ENCODE peak calls at places on chromosomes 12 and 14, in five cellular contexts. One of them, this sample, is unnamed.

GRCh38 chr12:24404086-24404815 is 454.8 kb upstream of the SOX5 start:
- DNase-seq in A549: no peak
- DNase-seq in K562: no peak
- DNase-seq in IMR-90: peak
- DNase-seq in GM12878: no peak
- DNase-seq in this sample: peak

GRCh38 chr12:14567311-14568195 is at the start of gene PLBD1:
- DNase-seq in A549: peak
- DNase-seq in K562: peak
- DNase-seq in IMR-90: no peak
- DNase-seq in GM12878: no peak
- DNase-seq in this sample: no peak

GRCh38 chr12:11654338-11654737 is 4.9 kb downstream of the ETV6 start:
- DNase-seq in A549: no peak
- DNase-seq in K562: no peak
- DNase-seq in IMR-90: no peak
- DNase-seq in GM12878: peak
- DNase-seq in this sample: no peak

GRCh38 chr12:67819902-67820301 is 169.3 kb upstream of the IFNG-AS1 start:
- DNase-seq in A549: no peak
- DNase-seq in K562: no peak
- DNase-seq in IMR-90: no peak
- DNase-seq in GM12878: no peak
- DNase-seq in this sample: no peak

GRCh38 chr14:91311284-91311662 is 66.8 kb upstream of the GPR68 start:
- DNase-seq in A549: no peak
- DNase-seq in K562: no peak
- DNase-seq in IMR-90: no peak
- DNase-seq in GM12878: no peak
- DNase-seq in this sample: no peak

GRCh38 chr14:51430079-51430478 is 190.0 kb downstream of the TMX1 start:
- DNase-seq in A549: no peak
- DNase-seq in K562: no peak
- DNase-seq in IMR-90: no peak
- DNase-seq in GM12878: no peak
- DNase-seq in this sample: no peak

GRCh38 chr14:91897121-91897701 is 29.9 kb upstream of the TC2N start:
- DNase-seq in A549: no peak
- DNase-seq in K562: no peak
- DNase-seq in IMR-90: peak
- DNase-seq in GM12878: no peak
- DNase-seq in this sample: no peak

GRCh38 chr12:5510251-5510805 is 78.4 kb downstream of the NTF3 start:
- DNase-seq in A549: no peak
- DNase-seq in K562: no peak
- DNase-seq in IMR-90: no peak
- DNase-seq in GM12878: no peak
- DNase-seq in this sample: no peak

GRCh38 chr12:116979109-116979508 is 68.4 kb downstream of the FBXW8 start:
- DNase-seq in A549: no peak
- DNase-seq in K562: no peak
- DNase-seq in IMR-90: no peak
- DNase-seq in GM12878: no peak
- DNase-seq in this sample: no peak

GRCh38 chr12:13374783-13375182 is 178.3 kb downstream of the EMP1 start:
- DNase-seq in A549: no peak
- DNase-seq in K562: no peak
- DNase-seq in IMR-90: no peak
- DNase-seq in GM12878: no peak
- DNase-seq in this sample: no peak

GRCh38 chr12:51534216-51534615 is 56.8 kb upstream of the SCN8A start:
- DNase-seq in A549: no peak
- DNase-seq in K562: no peak
- DNase-seq in IMR-90: no peak
- DNase-seq in GM12878: no peak
- DNase-seq in this sample: no peak

GRCh38 chr12:106980944-106981343 is 6.0 kb downstream of the MTERF2 start:
- DNase-seq in A549: no peak
- DNase-seq in K562: no peak
- DNase-seq in IMR-90: no peak
- DNase-seq in GM12878: no peak
- DNase-seq in this sample: no peak

GRCh38 chr12:6432991-6433390 is 11.8 kb upstream of the CD27 start:
- DNase-seq in A549: no peak
- DNase-seq in K562: no peak
- DNase-seq in IMR-90: no peak
- DNase-seq in GM12878: no peak
- DNase-seq in this sample: no peak

GRCh38 chr12:124191024-124191359 is 103.9 kb upstream of the RFLNA start:
- DNase-seq in A549: no peak
- DNase-seq in K562: peak
- DNase-seq in IMR-90: no peak
- DNase-seq in GM12878: no peak
- DNase-seq in this sample: no peak

GRCh38 chr12:18283776-18284175 is 22.5 kb downstream of the PIK3C2G start:
- DNase-seq in A549: no peak
- DNase-seq in K562: no peak
- DNase-seq in IMR-90: no peak
- DNase-seq in GM12878: no peak
- DNase-seq in this sample: no peak

GRCh38 chr12:12398026-12398859 is 41.4 kb downstream of the BORCS5 start:
- DNase-seq in A549: peak
- DNase-seq in K562: peak
- DNase-seq in IMR-90: peak
- DNase-seq in GM12878: no peak
- DNase-seq in this sample: peak

GRCh38 chr14:77598366-77599050 is 17.9 kb downstream of the SPTLC2 start:
- DNase-seq in A549: no peak
- DNase-seq in K562: no peak
- DNase-seq in IMR-90: no peak
- DNase-seq in GM12878: no peak
- DNase-seq in this sample: no peak

GRCh38 chr14:36021030-36021422 is 155.5 kb downstream of the PTCSC3 start:
- DNase-seq in A549: no peak
- DNase-seq in K562: no peak
- DNase-seq in IMR-90: no peak
- DNase-seq in GM12878: peak
- DNase-seq in this sample: no peak

GRCh38 chr14:36019126-36019525 is 157.4 kb downstream of the PTCSC3 start:
- DNase-seq in A549: no peak
- DNase-seq in K562: no peak
- DNase-seq in IMR-90: no peak
- DNase-seq in GM12878: no peak
- DNase-seq in this sample: no peak

GRCh38 chr14:36022765-36023415 is 153.6 kb downstream of the PTCSC3 start:
- DNase-seq in A549: no peak
- DNase-seq in K562: no peak
- DNase-seq in IMR-90: no peak
- DNase-seq in GM12878: no peak
- DNase-seq in this sample: no peak

GRCh38 chr14:36020120-36021029 is 156.1 kb downstream of the PTCSC3 start:
- DNase-seq in A549: no peak
- DNase-seq in K562: no peak
- DNase-seq in IMR-90: no peak
- DNase-seq in GM12878: no peak
- DNase-seq in this sample: no peak

GRCh38 chr14:36021926-36022325 is 154.6 kb downstream of the PTCSC3 start:
- DNase-seq in A549: no peak
- DNase-seq in K562: no peak
- DNase-seq in IMR-90: no peak
- DNase-seq in GM12878: no peak
- DNase-seq in this sample: no peak
- H3K27ac ChIP-seq in A549: no peak
- H3K27ac ChIP-seq in K562: no peak
- H3K27ac ChIP-seq in IMR-90: no peak
- H3K27ac ChIP-seq in GM12878: no peak
- H3K27ac ChIP-seq in this sample: no peak

GRCh38 chr12:89634508-89634907 is 74.1 kb downstream of the ATP2B1 start:
- DNase-seq in A549: no peak
- DNase-seq in K562: no peak
- DNase-seq in IMR-90: no peak
- DNase-seq in GM12878: no peak
- DNase-seq in this sample: no peak

GRCh38 chr12:89636776-89637160 is 71.9 kb downstream of the ATP2B1 start:
- DNase-seq in A549: no peak
- DNase-seq in K562: no peak
- DNase-seq in IMR-90: no peak
- DNase-seq in GM12878: no peak
- DNase-seq in this sample: no peak

GRCh38 chr12:89636054-89636775 is 72.4 kb downstream of the ATP2B1 start:
- DNase-seq in A549: peak
- DNase-seq in K562: no peak
- DNase-seq in IMR-90: peak
- DNase-seq in GM12878: no peak
- DNase-seq in this sample: no peak

GRCh38 chr12:89632778-89633177 is 75.9 kb downstream of the ATP2B1 start:
- DNase-seq in A549: no peak
- DNase-seq in K562: no peak
- DNase-seq in IMR-90: no peak
- DNase-seq in GM12878: no peak
- DNase-seq in this sample: peak
- TF ChIP-seq BHLHE40 in A549: no peak
- TF ChIP-seq BHLHE40 in K562: no peak
- TF ChIP-seq BHLHE40 in IMR-90: no peak
- TF ChIP-seq BHLHE40 in GM12878: no peak
- TF ChIP-seq BHLHE40 in this sample: no peak

DNA sequence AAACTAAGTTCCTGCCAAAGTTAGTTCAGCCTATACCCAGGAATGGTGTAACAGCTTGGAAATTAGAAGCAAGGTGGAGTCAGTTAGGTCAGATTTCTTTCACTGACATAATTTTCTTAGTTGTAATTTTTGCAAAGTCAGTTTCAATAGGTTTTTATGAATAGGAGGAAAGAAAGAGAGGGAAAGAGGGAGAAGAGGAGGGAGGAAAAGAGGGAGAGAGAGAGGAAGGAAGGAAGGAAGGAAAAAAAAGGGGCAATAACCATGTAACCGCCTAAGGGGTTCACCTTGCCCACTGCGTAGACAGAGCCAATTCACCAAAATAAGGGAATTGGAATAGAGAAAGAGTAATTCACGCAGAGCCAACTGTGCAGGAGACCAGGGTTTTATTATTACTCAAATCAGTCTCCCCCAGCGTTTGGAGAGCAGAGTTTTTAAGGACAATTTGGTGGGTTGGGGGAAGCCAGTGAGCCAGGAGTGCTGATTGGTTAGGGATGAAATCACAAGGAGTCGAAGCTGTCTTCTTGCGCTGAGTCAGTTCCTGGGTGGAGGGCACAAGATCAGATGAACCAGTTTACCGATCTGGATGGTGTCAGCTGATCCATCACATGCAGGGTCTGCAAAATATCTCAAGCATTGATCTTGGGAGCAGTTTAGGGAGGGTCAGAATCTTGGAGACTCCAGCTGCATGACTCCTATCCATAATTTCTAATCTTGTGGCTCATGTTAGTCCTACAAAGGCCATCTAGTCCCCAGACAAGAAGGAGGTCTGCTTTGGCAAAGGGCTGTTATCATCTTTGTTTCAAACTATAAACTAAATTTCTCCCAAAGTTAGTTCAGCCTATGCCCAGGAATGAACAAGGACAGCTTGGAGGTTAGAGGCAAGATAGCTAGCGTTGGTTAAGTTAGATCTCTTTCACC is 126.0 kb upstream of the AMIGO2 start:
- DNase-seq in A549: no peak
- DNase-seq in K562: no peak
- DNase-seq in IMR-90: no peak
- DNase-seq in GM12878: no peak
- DNase-seq in this sample: no peak
- H3K27ac ChIP-seq in A549: peak
- H3K27ac ChIP-seq in K562: peak
- H3K27ac ChIP-seq in IMR-90: no peak
- H3K27ac ChIP-seq in GM12878: no peak
- H3K27ac ChIP-seq in this sample: no peak

GRCh38 chr12:114355389-114356088 is 50.4 kb downstream of the TBX5 start:
- DNase-seq in A549: no peak
- DNase-seq in K562: no peak
- DNase-seq in IMR-90: no peak
- DNase-seq in GM12878: no peak
- DNase-seq in this sample: peak
- TF ChIP-seq BHLHE40 in A549: no peak
- TF ChIP-seq BHLHE40 in K562: no peak
- TF ChIP-seq BHLHE40 in IMR-90: no peak
- TF ChIP-seq BHLHE40 in GM12878: no peak
- TF ChIP-seq BHLHE40 in this sample: no peak

GRCh38 chr12:95104919-95105452 is 31.6 kb upstream of the NR2C1 start:
- DNase-seq in A549: no peak
- DNase-seq in K562: no peak
- DNase-seq in IMR-90: no peak
- DNase-seq in GM12878: no peak
- DNase-seq in this sample: no peak
- H3K27ac ChIP-seq in A549: peak
- H3K27ac ChIP-seq in K562: no peak
- H3K27ac ChIP-seq in IMR-90: no peak
- H3K27ac ChIP-seq in GM12878: no peak
- H3K27ac ChIP-seq in this sample: no peak

DNA sequence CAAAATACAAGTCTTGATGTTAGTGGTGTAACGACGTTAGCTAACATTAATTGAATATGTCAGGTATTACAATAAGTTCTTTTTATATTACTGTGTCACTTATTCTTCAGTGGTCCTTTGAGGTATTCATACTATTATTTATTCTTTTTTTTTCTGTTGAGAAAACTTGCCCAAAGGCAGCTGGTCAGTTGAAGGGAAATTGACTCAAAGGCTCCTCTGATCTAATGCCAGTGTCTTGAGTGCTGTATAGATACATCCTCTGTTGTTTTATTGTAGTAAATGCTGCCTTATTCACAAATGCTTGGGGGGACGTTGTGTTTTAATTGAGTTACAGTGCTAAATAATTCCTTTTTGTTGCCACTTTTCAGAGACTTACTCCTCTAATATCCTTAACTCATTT is 23.0 kb downstream of the SCYL2 start:
- DNase-seq in A549: no peak
- DNase-seq in K562: no peak
- DNase-seq in IMR-90: no peak
- DNase-seq in GM12878: no peak
- DNase-seq in this sample: no peak
- TF ChIP-seq BHLHE40 in A549: no peak
- TF ChIP-seq BHLHE40 in K562: no peak
- TF ChIP-seq BHLHE40 in IMR-90: no peak
- TF ChIP-seq BHLHE40 in GM12878: no peak
- TF ChIP-seq BHLHE40 in this sample: no peak

GRCh38 chr14:93943930-93944329 is 16.8 kb downstream of the FAM181A start:
- DNase-seq in A549: no peak
- DNase-seq in K562: no peak
- DNase-seq in IMR-90: no peak
- DNase-seq in GM12878: no peak
- DNase-seq in this sample: no peak

GRCh38 chr14:93944348-93945069 is 17.4 kb downstream of the FAM181A start:
- DNase-seq in A549: no peak
- DNase-seq in K562: no peak
- DNase-seq in IMR-90: no peak
- DNase-seq in GM12878: no peak
- DNase-seq in this sample: no peak

GRCh38 chr14:93941293-93941910 is 14.3 kb downstream of the FAM181A start:
- DNase-seq in A549: no peak
- DNase-seq in K562: no peak
- DNase-seq in IMR-90: peak
- DNase-seq in GM12878: no peak
- DNase-seq in this sample: no peak

GRCh38 chr14:93945070-93945399 is 17.9 kb downstream of the FAM181A start:
- DNase-seq in A549: no peak
- DNase-seq in K562: no peak
- DNase-seq in IMR-90: no peak
- DNase-seq in GM12878: no peak
- DNase-seq in this sample: no peak

GRCh38 chr14:93943052-93943451 is 15.9 kb downstream of the FAM181A start:
- DNase-seq in A549: no peak
- DNase-seq in K562: no peak
- DNase-seq in IMR-90: peak
- DNase-seq in GM12878: no peak
- DNase-seq in this sample: no peak
- H3K27ac ChIP-seq in A549: no peak
- H3K27ac ChIP-seq in K562: no peak
- H3K27ac ChIP-seq in IMR-90: no peak
- H3K27ac ChIP-seq in GM12878: no peak
- H3K27ac ChIP-seq in this sample: no peak